ENCODE peak calls at places on chromosomes 12 and 14, in four cellular contexts. L is skeletal muscle cell, F is mucosa of descending colon, X is endodermal cell. V is an unnamed sample.

GRCh38 chr12:106205208-106206069 is 42.4 kb downstream of the CKAP4 start:
- DNase-seq in L (no peak), X (peak), F (no peak), V (no peak)

GRCh38 chr12:105911966-105912365 is 226.8 kb downstream of the NUAK1 start:
- DNase-seq in X (no peak), L (no peak), F (no peak), V (no peak)

GRCh38 chr14:24411468-24412454 is 13.0 kb downstream of the NYNRIN start:
- DNase-seq in F (no peak), X (peak), L (no peak), V (no peak)

GRCh38 chr12:5556033-5556614 is 124.2 kb downstream of the NTF3 start:
- DNase-seq in X (peak), F (peak), L (no peak), V (no peak)

GRCh38 chr12:117045175-117045997 is 53.8 kb downstream of the TESC start:
- DNase-seq in L (no peak), F (no peak), X (peak), V (no peak)

GRCh38 chr12:60689137-60689536 is 1093.3 kb downstream of the SLC16A7 start:
- DNase-seq in X (peak), L (no peak), F (no peak), V (no peak)

GRCh38 chr14:86739761-86740160 is 1209.8 kb downstream of the FLRT2 start:
- DNase-seq in F (no peak), L (no peak), X (no peak), V (no peak)

GRCh38 chr14:47207636-47208035 is 467.8 kb downstream of the MDGA2 start:
- DNase-seq in X (no peak), F (no peak), L (no peak), V (no peak)

GRCh38 chr12:121990692-121991603 is 30.7 kb upstream of the BCL7A start:
- DNase-seq in L (no peak), F (no peak), X (no peak), V (no peak)

GRCh38 chr14:57533214-57533613 is 39.6 kb upstream of the CCDC198 start:
- DNase-seq in L (no peak), F (no peak), X (peak), V (no peak)

GRCh38 chr12:53757095-53757770 is 5.5 kb upstream of the CISTR start:
- DNase-seq in X (peak), L (no peak), F (peak), V (peak)

DNA sequence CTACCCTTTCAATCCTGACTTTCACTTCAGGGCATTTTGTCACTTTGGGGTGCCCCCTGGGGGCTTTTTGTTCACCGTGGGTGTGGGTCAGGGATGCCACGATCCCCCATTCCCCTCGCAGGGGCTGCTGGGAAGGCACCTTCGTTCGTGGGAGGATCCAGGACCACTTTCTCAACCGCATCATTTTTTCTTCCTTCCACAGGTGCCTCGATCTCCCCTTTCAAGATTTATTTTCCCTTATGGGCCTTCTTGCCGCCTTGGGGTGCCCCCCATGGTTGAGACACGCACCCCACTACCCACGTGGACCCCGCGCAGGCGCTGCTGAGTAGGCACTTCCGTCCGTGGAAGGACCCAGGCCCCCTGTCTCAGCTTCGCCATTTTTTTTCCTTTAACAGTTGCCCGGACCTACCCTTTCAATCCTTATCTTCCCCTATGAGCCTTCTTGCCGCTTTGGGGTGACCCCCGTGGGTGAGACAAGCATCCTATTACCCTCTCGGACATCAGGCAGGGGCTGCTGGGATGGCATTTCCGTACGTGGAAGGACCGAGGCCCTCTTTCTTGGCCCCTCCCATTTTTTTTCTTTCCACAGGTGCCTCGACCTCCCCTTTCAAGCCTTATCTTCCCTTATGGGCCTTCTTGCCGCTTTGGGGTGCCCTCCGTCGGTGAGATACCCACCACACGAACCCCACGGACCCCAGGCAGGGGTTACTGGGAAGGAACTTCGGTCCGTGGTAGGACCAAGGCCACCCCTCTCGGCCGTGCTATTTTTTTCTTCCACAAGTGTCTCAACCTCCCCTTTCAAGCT is 268.1 kb downstream of the ALG10 start:
- DNase-seq in L (no peak), F (peak), X (peak), V (no peak)
- H3K4me3 ChIP-seq in L (no peak), F (no peak), X (no peak), V (no peak)

DNA sequence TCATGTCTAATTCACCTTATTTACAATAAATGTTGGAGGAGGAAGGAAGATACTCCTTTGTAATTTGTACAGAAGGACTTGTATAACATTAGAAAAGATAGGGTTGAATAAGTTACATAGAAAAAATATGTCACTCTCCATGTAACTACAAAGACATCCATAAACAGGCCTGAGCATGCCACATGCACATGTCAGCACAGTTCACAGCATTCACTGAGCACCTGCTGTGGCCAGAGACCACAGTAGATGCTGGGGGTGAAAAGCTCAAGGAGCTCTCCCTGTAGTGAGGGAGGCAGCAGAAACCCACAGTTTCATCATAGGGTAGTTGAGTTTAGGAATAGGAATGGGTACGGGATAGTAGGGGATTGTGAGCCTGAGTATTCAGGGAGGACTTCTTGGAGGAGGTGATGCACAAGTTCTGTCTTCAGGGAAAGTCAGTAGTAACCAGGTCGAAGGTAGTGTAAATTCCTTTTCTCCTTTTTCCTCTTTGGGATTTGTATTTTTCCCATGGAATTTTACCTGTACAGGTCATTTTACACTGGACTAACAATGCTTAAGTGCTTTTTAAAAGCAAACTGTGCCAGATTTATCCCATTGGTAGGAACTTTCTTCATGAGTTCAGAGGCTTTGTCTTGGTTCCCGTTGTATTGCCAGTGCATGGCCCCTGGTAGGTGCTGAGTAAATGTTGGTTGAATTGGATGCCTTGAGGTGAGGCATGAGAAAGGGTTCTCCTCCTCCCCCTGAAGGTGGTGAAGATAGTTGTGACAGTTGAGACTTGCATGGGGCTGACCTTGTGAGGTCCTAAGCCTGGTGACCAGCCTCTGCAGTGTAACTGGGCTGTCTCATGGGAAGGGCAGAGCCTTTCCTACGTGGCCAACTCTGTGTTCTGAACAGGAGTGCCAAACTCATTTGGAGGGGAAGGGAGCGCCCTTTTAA is 20.2 kb downstream of the PRKCH start:
- DNase-seq in F (no peak), X (no peak), L (no peak), V (no peak)
- H3K4me3 ChIP-seq in F (no peak), X (no peak), L (no peak), V (peak)

GRCh38 chr12:75366629-75367028 is 24.3 kb upstream of the GLIPR1L2 start:
- DNase-seq in L (no peak), X (peak), F (no peak), V (no peak)
- H3K4me3 ChIP-seq in L (no peak), X (no peak), F (no peak), V (no peak)

GRCh38 chr12:16350682-16351081 is 3.2 kb downstream of the MGST1 start:
- DNase-seq in F (no peak), L (peak), X (no peak), V (no peak)
- H3K4me3 ChIP-seq in F (no peak), L (peak), X (peak), V (no peak)

GRCh38 chr14:69427596-69427995 is 29.1 kb downstream of the SLC39A9 start:
- DNase-seq in X (no peak), F (no peak), L (no peak), V (no peak)

GRCh38 chr14:69428289-69428998 is 30.0 kb downstream of the SLC39A9 start:
- DNase-seq in F (no peak), L (no peak), X (no peak), V (no peak)

GRCh38 chr14:69424139-69424923 is 25.8 kb downstream of the SLC39A9 start:
- DNase-seq in X (no peak), F (no peak), L (no peak), V (no peak)

DNA sequence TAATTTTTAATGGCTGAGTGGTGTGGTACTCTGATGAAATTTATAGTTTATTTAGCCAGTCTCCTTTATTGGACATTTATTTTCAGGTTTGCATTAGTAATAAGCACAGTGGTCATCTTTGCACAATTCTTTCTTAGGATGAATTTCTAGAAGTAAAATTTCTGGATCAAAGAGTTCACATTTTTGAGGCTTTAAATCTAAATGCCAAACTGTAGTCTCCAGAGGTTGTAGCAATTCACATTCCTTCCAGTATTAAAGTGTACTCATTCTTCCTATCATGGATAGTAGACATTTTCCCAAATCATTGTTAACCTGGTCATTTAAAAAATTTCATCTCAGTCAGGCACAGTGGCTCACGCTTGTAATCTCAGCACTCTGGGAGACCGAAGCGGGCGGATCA is 24.8 kb downstream of the SLC39A9 start:
- DNase-seq in X (no peak), F (no peak), L (no peak), V (no peak)
- H3K4me3 ChIP-seq in X (no peak), F (no peak), L (no peak), V (no peak)

GRCh38 chr12:14399871-14400270 is 34.4 kb downstream of the ATF7IP start:
- DNase-seq in F (no peak), L (no peak), X (no peak), V (no peak)

GRCh38 chr12:14402697-14403096 is 37.2 kb downstream of the ATF7IP start:
- DNase-seq in F (no peak), X (no peak), L (no peak), V (no peak)

GRCh38 chr12:14403293-14403692 is 37.8 kb downstream of the ATF7IP start:
- DNase-seq in F (no peak), L (no peak), X (no peak), V (no peak)

GRCh38 chr12:14400599-14400998 is 35.1 kb downstream of the ATF7IP start:
- DNase-seq in F (no peak), L (no peak), X (no peak), V (no peak)

GRCh38 chr12:14403711-14404164 is 38.3 kb downstream of the ATF7IP start:
- DNase-seq in X (no peak), L (peak), F (no peak), V (peak)
- H3K4me3 ChIP-seq in X (no peak), L (no peak), F (no peak), V (peak)

DNA sequence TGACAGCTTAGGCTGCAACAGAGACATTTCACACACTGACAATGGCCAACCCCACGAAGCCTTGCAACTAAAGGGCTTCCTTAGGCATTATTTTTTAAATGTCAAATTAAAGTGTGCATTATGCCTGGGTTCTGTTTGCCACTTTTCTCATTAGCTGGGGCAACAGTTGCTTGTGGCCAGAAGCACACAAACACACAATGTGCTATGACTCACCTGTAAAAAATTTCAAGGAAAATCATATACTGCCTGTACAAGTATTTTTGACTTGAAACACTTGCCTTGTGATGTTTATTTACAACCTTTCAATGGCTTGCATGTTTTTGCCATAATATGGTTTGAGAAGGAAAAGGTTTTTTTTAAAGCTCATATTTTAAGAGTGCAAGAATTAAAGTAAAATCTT is 1.9 kb downstream of the NTN4 start:
- DNase-seq in F (no peak), X (no peak), L (no peak), V (no peak)
- H3K4me3 ChIP-seq in F (no peak), X (peak), L (no peak), V (no peak)

DNA sequence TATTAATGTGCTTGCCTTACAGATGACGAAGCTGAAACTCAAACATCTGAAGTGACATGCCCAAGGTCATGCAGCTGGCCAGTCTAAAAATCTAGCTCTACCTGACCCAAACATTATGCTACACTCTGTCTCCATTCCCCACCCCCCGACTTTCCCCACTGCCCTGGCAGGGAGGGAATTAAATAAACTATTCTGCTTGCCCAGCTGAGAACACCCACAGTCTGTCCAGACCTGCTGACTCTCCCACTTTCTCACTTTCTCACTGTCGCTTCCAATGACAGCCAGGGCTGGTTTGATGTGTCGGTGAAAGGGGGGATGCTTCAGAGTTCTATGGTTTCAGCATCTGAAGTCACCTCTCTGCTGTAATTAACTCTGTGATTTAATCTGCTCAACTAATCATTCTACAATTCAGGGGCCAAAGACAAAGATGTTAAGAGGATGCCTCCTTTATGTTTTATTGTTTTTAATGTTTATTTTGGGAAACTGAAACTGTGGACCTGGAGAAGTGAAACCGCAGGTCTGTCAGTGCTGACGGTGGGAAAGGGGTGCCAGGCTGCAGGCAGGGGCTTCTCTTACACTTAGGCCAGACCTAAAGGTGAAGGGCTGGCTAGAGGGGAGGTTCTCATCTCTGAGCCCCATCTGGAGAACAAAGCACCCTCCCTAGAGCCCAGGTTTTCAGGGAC is 8.1 kb upstream of the MSI1 start:
- DNase-seq in L (no peak), X (no peak), F (no peak), V (no peak)
- H3K4me3 ChIP-seq in L (no peak), X (no peak), F (no peak), V (no peak)

GRCh38 chr14:77985235-77985634 is 184.9 kb upstream of the NRXN3 start:
- DNase-seq in F (no peak), L (no peak), X (peak), V (no peak)
- H3K4me3 ChIP-seq in F (no peak), L (no peak), X (no peak), V (no peak)

DNA sequence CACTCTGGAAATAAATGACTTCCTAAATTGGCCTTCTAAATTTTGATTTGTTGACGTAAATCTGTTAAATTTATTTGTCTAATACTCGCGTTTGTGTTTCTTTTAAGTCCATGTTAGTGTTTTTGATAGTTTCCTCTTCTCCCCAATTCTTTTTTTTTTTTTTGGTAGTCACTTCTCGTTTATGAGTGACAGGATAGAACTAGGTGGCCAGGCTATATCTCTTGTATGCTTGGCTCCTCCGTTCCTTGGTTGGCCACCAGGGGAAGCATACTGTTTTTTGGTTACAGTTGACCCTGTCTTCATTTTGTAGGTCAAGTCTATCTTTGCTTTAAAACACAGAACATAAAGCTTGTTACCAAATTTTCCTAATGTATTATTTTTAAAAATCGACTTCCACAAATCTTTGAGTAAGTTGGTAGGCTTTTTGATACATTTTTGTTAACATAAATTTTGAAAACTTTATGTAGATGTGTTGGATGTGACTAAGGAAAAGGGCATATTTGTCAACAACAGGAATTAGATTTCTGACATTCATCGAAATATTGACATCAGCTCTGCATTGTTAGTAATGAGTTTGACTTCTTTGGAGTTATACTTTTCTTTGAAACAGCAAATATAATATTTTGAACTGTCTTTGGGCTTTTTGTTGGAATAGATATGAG is 2.2 kb downstream of the RCOR1 start:
- DNase-seq in L (no peak), X (peak), F (peak), V (no peak)
- H3K4me3 ChIP-seq in L (peak), X (peak), F (no peak), V (peak)

V was measured in naive thymus-derived CD4-positive, alpha-beta T cell.